ENCODE peak calls at places on chromosomes 11 and 22, in five cellular contexts. C, S, N, O and Y are unnamed samples.

GRCh38 chr22:40215266-40215665 is 37.5 kb downstream of the TNRC6B start:
- DNase-seq in C (peak; percentile 66), S (no peak), N (no peak), O (no peak), Y (no peak)

GRCh38 chr11:64095949-64096348 is 60.2 kb downstream of the FLRT1 start:
- DNase-seq in S (no peak), N (no peak), O (no peak), C (peak; percentile 49), Y (no peak)

GRCh38 chr11:46129133-46129532 is 7.9 kb upstream of the PHF21A start:
- DNase-seq in S (no peak), N (no peak), O (no peak), C (no peak), Y (no peak)

GRCh38 chr11:117072517-117073218 is 25.6 kb downstream of the SIK3 start:
- DNase-seq in N (peak; percentile 91), O (no peak), C (no peak), S (no peak), Y (no peak)

GRCh38 chr22:38291201-38291777 is 18.5 kb upstream of the TMEM184B start:
- DNase-seq in C (no peak), O (no peak), S (no peak), N (no peak), Y (no peak)

GRCh38 chr11:3095712-3096361 is 38.6 kb upstream of the CARS1 start:
- DNase-seq in O (peak; percentile 59), C (peak; percentile 68), N (peak; percentile 88), S (no peak), Y (no peak)

GRCh38 chr11:128653828-128654231 is 40.0 kb upstream of the FLI1 start:
- DNase-seq in C (peak; percentile 77), O (no peak), N (peak; percentile 30), S (peak; percentile 59), Y (no peak)

GRCh38 chr11:64048042-64048854 is 12.5 kb downstream of the FLRT1 start:
- DNase-seq in C (peak; percentile 71), S (no peak), N (no peak), O (no peak), Y (no peak)

GRCh38 chr22:37518509-37519267 is 527 bp downstream of the CARD10 start:
- DNase-seq in O (no peak), N (peak; percentile 26), S (peak; percentile 69), C (peak; percentile 63), Y (no peak)

GRCh38 chr11:68550485-68550817 is 89.9 kb downstream of the PPP6R3 start:
- DNase-seq in N (peak; percentile 76), C (no peak), O (no peak), S (no peak), Y (peak; percentile 30)

GRCh38 chr11:114142646-114143045 is 83.1 kb downstream of the ZBTB16 start:
- DNase-seq in C (no peak), O (no peak), S (no peak), N (no peak), Y (no peak)

GRCh38 chr11:90133560-90134145 is 810 bp upstream of the NAALAD2 start:
- DNase-seq in S (no peak), N (no peak), O (no peak), C (no peak), Y (no peak)

GRCh38 chr11:3840870-3841425 is at the start of gene RHOG:
- DNase-seq in O (peak; percentile 58), N (peak; percentile 89), C (peak; percentile 95), S (peak; percentile 89), Y (no peak)

GRCh38 chr22:31583861-31584485 is 78.0 kb downstream of the PISD start:
- DNase-seq in O (no peak), N (peak; percentile 31), S (no peak), C (no peak), Y (no peak)

GRCh38 chr11:1929621-1930447 is 10.3 kb downstream of the TNNT3 start:
- DNase-seq in C (peak; percentile 29), O (no peak), N (no peak), S (no peak), Y (no peak)

GRCh38 chr11:8354622-8355417 is 91.1 kb upstream of the LMO1 start:
- DNase-seq in N (peak; percentile 16), C (no peak), S (no peak), O (peak; percentile 45), Y (no peak)

GRCh38 chr11:75260396-75260795 is 19.8 kb downstream of the TPBGL start:
- DNase-seq in S (peak; percentile 25), C (no peak), N (no peak), O (no peak), Y (no peak)

GRCh38 chr22:22450343-22450839 is 58.2 kb downstream of the ZNF280B start:
- DNase-seq in O (no peak), C (no peak), S (no peak), N (no peak), Y (no peak)

GRCh38 chr11:15901046-15901445 is 455.3 kb downstream of the SOX6 start:
- DNase-seq in N (peak; percentile 68), O (no peak), S (no peak), C (peak; percentile 81), Y (no peak)

GRCh38 chr11:123580557-123581275 is 73.7 kb downstream of the SCN3B start:
- DNase-seq in S (peak; percentile 73), O (peak; percentile 54), N (peak; percentile 53), C (peak; percentile 77), Y (peak; percentile 69)

GRCh38 chr11:34317038-34317360 is 40.8 kb downstream of the ABTB2 start:
- DNase-seq in S (peak; percentile 82), O (no peak), N (no peak), C (no peak), Y (no peak)

GRCh38 chr11:4385978-4386740 is 7.3 kb downstream of the TRIM21 start:
- DNase-seq in C (no peak), O (no peak), N (no peak), S (no peak), Y (no peak)

GRCh38 chr11:14179126-14179820 is 179.7 kb downstream of the RRAS2 start:
- DNase-seq in S (no peak), O (no peak), C (no peak), N (peak; percentile 39), Y (no peak)

GRCh38 chr11:77029829-77030228 is 4.4 kb upstream of the B3GNT6 start:
- DNase-seq in C (no peak), S (no peak), N (no peak), O (no peak), Y (no peak)

GRCh38 chr11:66529069-66529468 is 16.8 kb downstream of the ZDHHC24 start:
- DNase-seq in O (no peak), S (no peak), C (no peak), N (no peak), Y (no peak)

GRCh38 chr11:69131644-69132300 is 24.0 kb upstream of the SMIM38 start:
- DNase-seq in C (peak; percentile 78), O (peak; percentile 76), N (peak; percentile 80), S (peak; percentile 77), Y (no peak)

GRCh38 chr11:5865826-5866225 is 8.3 kb upstream of the OR52E8 start:
- DNase-seq in S (no peak), C (no peak), O (no peak), N (no peak), Y (no peak)

GRCh38 chr11:134050541-134051383 is 18.1 kb upstream of the JAM3 start:
- DNase-seq in S (peak; percentile 69), O (peak; percentile 62), C (peak; percentile 88), N (peak; percentile 70), Y (peak; percentile 76)

GRCh38 chr11:77799338-77799737 is 21.2 kb downstream of the RSF1 start:
- DNase-seq in O (no peak), S (no peak), N (peak; percentile 34), C (no peak), Y (no peak)

GRCh38 chr11:75100314-75100713 is 3.6 kb upstream of the OR2AT4 start:
- DNase-seq in C (no peak), S (no peak), O (no peak), N (peak; percentile 15), Y (no peak)

GRCh38 chr22:45045219-45045618 is 35.4 kb upstream of the PHF21B start:
- DNase-seq in O (no peak), N (no peak), C (no peak), S (no peak), Y (no peak)

GRCh38 chr11:86245369-86246292 is 1.1 kb downstream of the EED start:
- DNase-seq in O (peak; percentile 17), N (peak; percentile 19), S (peak; percentile 49), C (no peak), Y (peak; percentile 3)

DNA sequence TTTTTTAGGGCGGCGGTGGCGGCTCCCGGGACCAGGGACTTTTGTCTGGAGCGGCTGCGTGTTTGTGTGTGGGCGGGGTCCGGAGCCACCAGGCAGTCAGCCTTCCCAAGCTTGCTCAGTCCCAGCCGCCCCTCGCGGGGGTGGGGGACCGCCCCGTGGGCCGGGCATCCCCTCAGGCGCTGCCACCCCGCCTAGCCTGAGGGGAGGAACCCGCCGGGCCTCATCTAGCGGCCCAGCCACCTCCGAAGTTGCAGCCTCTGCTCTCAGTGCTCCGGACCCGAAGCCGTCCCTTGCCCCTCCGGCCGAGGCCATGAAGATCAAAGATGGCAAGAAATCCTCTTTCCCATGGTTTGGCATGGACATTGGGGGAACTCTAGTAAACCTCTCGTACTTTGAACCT is 235.2 kb downstream of the OR4C45 start:
- DNase-seq in C (peak; percentile 44), N (no peak), S (no peak), O (no peak), Y (no peak)
- H3K9me3 ChIP-seq in C (no peaks in the 10 kb centered on the region), N (no peaks in the 10 kb centered on the region), S (no peaks in the 10 kb centered on the region), O (no peaks in the 10 kb centered on the region), Y (no peaks in the 10 kb centered on the region)

GRCh38 chr22:47423266-47423665 is 660.8 kb downstream of the TBC1D22A start:
- DNase-seq in C (no peak), O (no peak), N (no peak), S (no peak), Y (no peak)
- H3K9me3 ChIP-seq in C (no peaks in the 10 kb centered on the region), O (no peaks in the 10 kb centered on the region), N (no peaks in the 10 kb centered on the region), S (no peaks in the 10 kb centered on the region), Y (no peaks in the 10 kb centered on the region)

GRCh38 chr11:112558691-112559090 is 298.0 kb upstream of the PLET1 start:
- DNase-seq in N (peak; percentile 54), S (no peak), O (no peak), C (no peak), Y (no peak)
- H3K9me3 ChIP-seq in N (no peaks in the 10 kb centered on the region), S (no peaks in the 10 kb centered on the region), O (no peaks in the 10 kb centered on the region), C (no peaks in the 10 kb centered on the region), Y (no peaks in the 10 kb centered on the region)

DNA sequence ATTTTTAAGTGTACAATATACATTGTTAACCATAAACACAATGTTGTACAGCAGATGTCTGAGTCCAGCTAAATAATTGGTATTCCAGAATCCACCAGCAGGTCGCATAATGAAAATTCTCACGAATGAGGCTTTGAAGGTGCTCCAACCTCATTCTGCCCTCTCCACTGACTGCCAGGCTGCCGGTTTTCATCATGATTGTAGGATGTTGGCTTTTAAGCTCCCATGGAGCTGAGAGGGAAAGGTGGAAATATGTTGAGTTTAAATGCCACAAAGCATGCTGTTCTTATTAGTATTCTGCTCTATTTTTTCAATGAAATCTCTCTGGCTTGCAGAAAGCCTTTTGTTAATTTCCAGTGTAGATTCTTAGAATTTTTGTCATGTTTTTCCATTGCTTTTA is 337.2 kb upstream of the DDI1 start:
- DNase-seq in S (no peak), C (no peak), N (peak; percentile 19), O (no peak), Y (no peak)
- H3K9me3 ChIP-seq in S (no peaks in the 10 kb centered on the region), C (no peaks in the 10 kb centered on the region), N (no peaks in the 10 kb centered on the region), O (peaks cover 3% of the 10 kb centered on the region), Y (no peaks in the 10 kb centered on the region)